ENCODE peak calls at places on chromosomes 1 and 21, in ten cellular contexts. Q is fibroblast of lung; L is progenitor cell of endocrine pancreas; H is NCI-H1105; R is NK-92 treated with Interleukin-12 subunit alpha and Interleukin-12 subunit beta, amount 100 ng/mL, for 24 hours; J is GM03348; E is colonic mucosa; G is adrenal gland; Y is AG04450; U is nephron progenitor cell. N is an unnamed sample.

GRCh38 chr1:163824006-163824405 is 502.3 kb downstream of the NUF2 start:
- DNase-seq in J (peak; percentile 60), R (no peak), H (no peak), G (peak; percentile 40), E (no peak), Y (no peak), Q (peak; percentile 82), L (no peak), U (no peak), N (no peak)

GRCh38 chr1:241639653-241640148 is 468 bp downstream of the CHML start:
- DNase-seq in L (peak; percentile 17), Y (no peak), R (peak; percentile 51), E (peak; percentile 45), Q (peak; percentile 41), G (no peak), U (peak; percentile 61), J (peak; percentile 57), H (no peak), N (peak; percentile 25)

GRCh38 chr1:10495942-10496341 is 21.2 kb downstream of the PEX14 start:
- DNase-seq in J (no peak), R (no peak), H (no peak), Q (no peak), U (no peak), E (no peak), G (no peak), Y (no peak), L (no peak), N (no peak)

GRCh38 chr1:21703318-21703963 is 34.3 kb upstream of the RAP1GAP start:
- DNase-seq in L (no peak), R (no peak), Y (peak; percentile 21), U (no peak), J (peak; percentile 36), G (peak; percentile 60), E (no peak), H (peak; percentile 26), Q (peak; percentile 90), N (no peak)

GRCh38 chr21:17479606-17480005 is 33.2 kb upstream of the CXADR start:
- DNase-seq in E (no peak), Y (no peak), J (no peak), G (no peak), U (no peak), H (no peak), R (no peak), L (no peak), Q (no peak), N (no peak)

GRCh38 chr21:25936776-25937175 is 202.0 kb downstream of the GABPA start:
- DNase-seq in Q (peak; percentile 75), L (no peak), R (no peak), H (no peak), J (no peak), G (no peak), E (no peak), U (no peak), Y (no peak), N (no peak)

GRCh38 chr1:16167331-16168143 is 11.7 kb upstream of the EPHA2 start:
- DNase-seq in R (no peak), H (no peak), E (peak; percentile 75), G (no peak), U (peak; percentile 91), Y (no peak), Q (no peak), L (peak; percentile 65), J (peak; percentile 86), N (no peak)

GRCh38 chr1:244096691-244097090 is 45.6 kb downstream of the ZBTB18 start:
- DNase-seq in L (no peak), H (no peak), R (no peak), G (no peak), Q (no peak), J (no peak), U (no peak), E (no peak), Y (no peak), N (no peak)

GRCh38 chr1:46533179-46533864 is 18.1 kb downstream of the KNCN start:
- DNase-seq in H (peak; percentile 66), Q (peak; percentile 63), R (no peak), U (peak; percentile 64), E (no peak), J (peak; percentile 73), Y (no peak), L (no peak), G (peak; percentile 44), N (no peak)

GRCh38 chr1:234541281-234541975 is 62.4 kb upstream of the TARBP1 start:
- DNase-seq in J (no peak), Q (peak; percentile 73), Y (no peak), L (no peak), G (no peak), R (no peak), U (no peak), E (no peak), H (no peak), N (no peak)

GRCh38 chr21:41170442-41170841 is 2.5 kb downstream of the BACE2 start:
- DNase-seq in Q (peak; percentile 40), R (peak; percentile 6), H (peak; percentile 32), J (peak; percentile 67), E (peak; percentile 61), L (peak; percentile 39), G (no peak), U (peak; percentile 53), Y (no peak), N (peak; percentile 49)

GRCh38 chr1:210239295-210240155 is 6.9 kb downstream of the SERTAD4 start:
- DNase-seq in H (no peak), L (no peak), G (no peak), U (no peak), R (no peak), E (no peak), Y (peak; percentile 84), J (peak; percentile 77), Q (peak; percentile 98), N (no peak)

GRCh38 chr1:229252228-229252984 is 18.5 kb upstream of the RAB4A start:
- DNase-seq in G (no peak), L (no peak), H (no peak), R (no peak), E (no peak), Q (no peak), J (no peak), U (no peak), Y (no peak), N (no peak)

GRCh38 chr1:24769656-24770651 is 24.7 kb downstream of the CLIC4 start:
- DNase-seq in J (peak; percentile 79), E (no peak), L (no peak), Y (peak; percentile 92), R (no peak), Q (peak; percentile 98), G (no peak), H (no peak), U (no peak), N (no peak)

GRCh38 chr21:41916888-41917433 is 36.9 kb downstream of the C2CD2 start:
- DNase-seq in E (no peak), U (no peak), G (peak; percentile 15), L (no peak), Y (no peak), H (no peak), Q (no peak), R (no peak), J (no peak), N (no peak)

GRCh38 chr1:88029142-88029541 is 654.9 kb upstream of the PKN2 start:
- DNase-seq in Y (no peak), G (no peak), H (no peak), J (no peak), Q (peak; percentile 12), U (no peak), R (no peak), L (no peak), E (no peak), N (peak; percentile 30)

GRCh38 chr1:2135425-2135824 is 59.1 kb downstream of the FAAP20 start:
- DNase-seq in Q (peak; percentile 81), H (no peak), E (no peak), L (peak; percentile 46), Y (no peak), G (peak; percentile 56), U (peak; percentile 58), R (no peak), J (peak; percentile 74), N (peak; percentile 71)

GRCh38 chr1:174428739-174429138 is 19.0 kb upstream of the GPR52 start:
- DNase-seq in J (no peak), L (no peak), E (no peak), Q (no peak), R (no peak), H (no peak), G (no peak), Y (no peak), U (no peak), N (no peak)

GRCh38 chr1:3283849-3284248 is 170.6 kb upstream of the ARHGEF16 start:
- DNase-seq in L (peak; percentile 44), J (peak; percentile 78), G (peak; percentile 32), U (peak; percentile 71), Q (no peak), R (no peak), E (peak; percentile 28), Y (no peak), H (no peak), N (no peak)

GRCh38 chr21:39649526-39649925 is 36.8 kb downstream of the B3GALT5 start:
- DNase-seq in Q (no peak), R (no peak), G (no peak), H (no peak), Y (no peak), U (no peak), E (no peak), J (no peak), L (no peak), N (no peak)

GRCh38 chr1:41496080-41497055 is 11.9 kb upstream of the EDN2 start:
- DNase-seq in Q (peak; percentile 88), J (peak; percentile 95), Y (peak; percentile 73), R (no peak), E (peak; percentile 80), L (peak; percentile 65), H (no peak), G (peak; percentile 91), U (peak; percentile 84), N (peak; percentile 88)

GRCh38 chr1:59695301-59695700 is 119.4 kb upstream of the HOOK1 start:
- DNase-seq in Y (no peak), H (no peak), L (no peak), U (no peak), G (no peak), J (no peak), E (no peak), Q (peak; percentile 39), R (no peak), N (no peak)

GRCh38 chr21:18782721-18783120 is 379.1 kb upstream of the TMPRSS15 start:
- DNase-seq in R (no peak), Q (no peak), E (no peak), Y (no peak), L (no peak), G (no peak), H (no peak), U (no peak), J (no peak), N (no peak)

GRCh38 chr1:114627107-114627506 is 42.7 kb downstream of the DENND2C start:
- DNase-seq in L (no peak), J (no peak), Q (peak; percentile 20), E (no peak), R (no peak), Y (no peak), U (no peak), G (no peak), H (no peak), N (no peak)